ENCODE peak calls at places on chromosomes 12 and 14, in ten cellular contexts. One of them, this sample, is unnamed.

GRCh38 chr14:73744874-73745529 is 30.8 kb upstream of the PNMA1 start:
- DNase-seq in IMR-90: no peak
- DNase-seq in foreskin fibroblast: no peak
- DNase-seq in psoas muscle: peak
- DNase-seq in right atrium auricular region: no peak
- DNase-seq in CD8-positive, alpha-beta T cell: no peak
- DNase-seq in dorsolateral prefrontal cortex: no peak
- DNase-seq in left lung: peak
- DNase-seq in GM12878: no peak
- DNase-seq in lower leg skin: peak
- DNase-seq in this sample: no peak

GRCh38 chr12:127820846-127821245 is 446.1 kb upstream of the TMEM132C start:
- DNase-seq in IMR-90: no peak
- DNase-seq in foreskin fibroblast: no peak
- DNase-seq in psoas muscle: no peak
- DNase-seq in right atrium auricular region: no peak
- DNase-seq in CD8-positive, alpha-beta T cell: no peak
- DNase-seq in dorsolateral prefrontal cortex: no peak
- DNase-seq in left lung: no peak
- DNase-seq in GM12878: no peak
- DNase-seq in lower leg skin: no peak
- DNase-seq in this sample: no peak

GRCh38 chr12:128322341-128322740 is 55.4 kb downstream of the TMEM132C start:
- DNase-seq in IMR-90: no peak
- DNase-seq in foreskin fibroblast: no peak
- DNase-seq in psoas muscle: no peak
- DNase-seq in right atrium auricular region: no peak
- DNase-seq in CD8-positive, alpha-beta T cell: no peak
- DNase-seq in dorsolateral prefrontal cortex: no peak
- DNase-seq in left lung: no peak
- DNase-seq in GM12878: no peak
- DNase-seq in lower leg skin: no peak
- DNase-seq in this sample: no peak

GRCh38 chr12:65536876-65537661 is 258.6 kb downstream of the MSRB3 start:
- DNase-seq in IMR-90: peak
- DNase-seq in foreskin fibroblast: peak
- DNase-seq in psoas muscle: no peak
- DNase-seq in right atrium auricular region: peak
- DNase-seq in CD8-positive, alpha-beta T cell: no peak
- DNase-seq in dorsolateral prefrontal cortex: no peak
- DNase-seq in left lung: peak
- DNase-seq in GM12878: no peak
- DNase-seq in lower leg skin: no peak
- DNase-seq in this sample: no peak

GRCh38 chr14:46820291-46820690 is 168.7 kb upstream of the RPL10L start:
- DNase-seq in IMR-90: no peak
- DNase-seq in foreskin fibroblast: no peak
- DNase-seq in psoas muscle: peak
- DNase-seq in right atrium auricular region: no peak
- DNase-seq in CD8-positive, alpha-beta T cell: no peak
- DNase-seq in dorsolateral prefrontal cortex: no peak
- DNase-seq in left lung: no peak
- DNase-seq in GM12878: no peak
- DNase-seq in lower leg skin: no peak
- DNase-seq in this sample: no peak

GRCh38 chr12:14395059-14395778 is 29.7 kb downstream of the ATF7IP start:
- DNase-seq in IMR-90: no peak
- DNase-seq in foreskin fibroblast: no peak
- DNase-seq in psoas muscle: no peak
- DNase-seq in right atrium auricular region: no peak
- DNase-seq in CD8-positive, alpha-beta T cell: no peak
- DNase-seq in dorsolateral prefrontal cortex: no peak
- DNase-seq in left lung: no peak
- DNase-seq in GM12878: no peak
- DNase-seq in lower leg skin: no peak
- DNase-seq in this sample: no peak

GRCh38 chr14:29262979-29263378 is 496.4 kb downstream of the FOXG1 start:
- DNase-seq in IMR-90: peak
- DNase-seq in foreskin fibroblast: peak
- DNase-seq in psoas muscle: no peak
- DNase-seq in right atrium auricular region: no peak
- DNase-seq in CD8-positive, alpha-beta T cell: no peak
- DNase-seq in dorsolateral prefrontal cortex: no peak
- DNase-seq in left lung: no peak
- DNase-seq in GM12878: no peak
- DNase-seq in lower leg skin: no peak
- DNase-seq in this sample: no peak

GRCh38 chr14:99260652-99261551 is 11.1 kb downstream of the BCL11B start:
- DNase-seq in IMR-90: no peak
- DNase-seq in foreskin fibroblast: no peak
- DNase-seq in psoas muscle: no peak
- DNase-seq in right atrium auricular region: no peak
- DNase-seq in CD8-positive, alpha-beta T cell: peak
- DNase-seq in dorsolateral prefrontal cortex: no peak
- DNase-seq in left lung: no peak
- DNase-seq in GM12878: no peak
- DNase-seq in lower leg skin: peak
- DNase-seq in this sample: no peak

GRCh38 chr14:45377201-45377600 is 124.2 kb upstream of the MIS18BP1 start:
- DNase-seq in IMR-90: no peak
- DNase-seq in foreskin fibroblast: no peak
- DNase-seq in psoas muscle: no peak
- DNase-seq in right atrium auricular region: no peak
- DNase-seq in CD8-positive, alpha-beta T cell: no peak
- DNase-seq in dorsolateral prefrontal cortex: no peak
- DNase-seq in left lung: no peak
- DNase-seq in GM12878: no peak
- DNase-seq in lower leg skin: no peak
- DNase-seq in this sample: no peak

GRCh38 chr12:70246580-70246979 is 3.3 kb downstream of the CNOT2 start:
- DNase-seq in IMR-90: peak
- DNase-seq in foreskin fibroblast: peak
- DNase-seq in psoas muscle: no peak
- DNase-seq in right atrium auricular region: no peak
- DNase-seq in CD8-positive, alpha-beta T cell: no peak
- DNase-seq in dorsolateral prefrontal cortex: no peak
- DNase-seq in left lung: no peak
- DNase-seq in GM12878: no peak
- DNase-seq in lower leg skin: no peak
- DNase-seq in this sample: no peak

GRCh38 chr14:71651228-71651627 is 281.0 kb upstream of the RGS6 start:
- DNase-seq in IMR-90: peak
- DNase-seq in foreskin fibroblast: peak
- DNase-seq in psoas muscle: no peak
- DNase-seq in right atrium auricular region: no peak
- DNase-seq in CD8-positive, alpha-beta T cell: no peak
- DNase-seq in dorsolateral prefrontal cortex: no peak
- DNase-seq in left lung: no peak
- DNase-seq in GM12878: no peak
- DNase-seq in lower leg skin: no peak
- DNase-seq in this sample: no peak

GRCh38 chr12:42588308-42588836 is 1.2 kb downstream of the PRICKLE1 start:
- DNase-seq in IMR-90: peak
- DNase-seq in foreskin fibroblast: peak
- DNase-seq in psoas muscle: no peak
- DNase-seq in right atrium auricular region: no peak
- DNase-seq in CD8-positive, alpha-beta T cell: no peak
- DNase-seq in dorsolateral prefrontal cortex: no peak
- DNase-seq in left lung: no peak
- DNase-seq in GM12878: no peak
- DNase-seq in lower leg skin: no peak
- DNase-seq in this sample: no peak

GRCh38 chr14:68659021-68659931 is 133.6 kb downstream of the ZFP36L1 start:
- DNase-seq in IMR-90: peak
- DNase-seq in foreskin fibroblast: peak
- DNase-seq in psoas muscle: no peak
- DNase-seq in right atrium auricular region: peak
- DNase-seq in CD8-positive, alpha-beta T cell: no peak
- DNase-seq in dorsolateral prefrontal cortex: no peak
- DNase-seq in left lung: no peak
- DNase-seq in GM12878: no peak
- DNase-seq in lower leg skin: peak
- DNase-seq in this sample: no peak

GRCh38 chr12:10184261-10184843 is 5.5 kb downstream of the TMEM52B start:
- DNase-seq in IMR-90: peak
- DNase-seq in foreskin fibroblast: peak
- DNase-seq in psoas muscle: no peak
- DNase-seq in right atrium auricular region: no peak
- DNase-seq in CD8-positive, alpha-beta T cell: no peak
- DNase-seq in dorsolateral prefrontal cortex: no peak
- DNase-seq in left lung: peak
- DNase-seq in GM12878: no peak
- DNase-seq in lower leg skin: no peak
- DNase-seq in this sample: no peak

GRCh38 chr12:120684523-120684932 is 2.4 kb upstream of the MLEC start:
- DNase-seq in IMR-90: peak
- DNase-seq in foreskin fibroblast: peak
- DNase-seq in psoas muscle: no peak
- DNase-seq in right atrium auricular region: no peak
- DNase-seq in CD8-positive, alpha-beta T cell: no peak
- DNase-seq in dorsolateral prefrontal cortex: no peak
- DNase-seq in left lung: no peak
- DNase-seq in GM12878: peak
- DNase-seq in lower leg skin: no peak
- DNase-seq in this sample: peak

GRCh38 chr12:111166779-111167540 is 201.9 kb downstream of the PHETA1 start:
- DNase-seq in IMR-90: no peak
- DNase-seq in foreskin fibroblast: no peak
- DNase-seq in psoas muscle: no peak
- DNase-seq in right atrium auricular region: no peak
- DNase-seq in CD8-positive, alpha-beta T cell: no peak
- DNase-seq in dorsolateral prefrontal cortex: peak
- DNase-seq in left lung: no peak
- DNase-seq in GM12878: no peak
- DNase-seq in lower leg skin: no peak
- DNase-seq in this sample: no peak

DNA sequence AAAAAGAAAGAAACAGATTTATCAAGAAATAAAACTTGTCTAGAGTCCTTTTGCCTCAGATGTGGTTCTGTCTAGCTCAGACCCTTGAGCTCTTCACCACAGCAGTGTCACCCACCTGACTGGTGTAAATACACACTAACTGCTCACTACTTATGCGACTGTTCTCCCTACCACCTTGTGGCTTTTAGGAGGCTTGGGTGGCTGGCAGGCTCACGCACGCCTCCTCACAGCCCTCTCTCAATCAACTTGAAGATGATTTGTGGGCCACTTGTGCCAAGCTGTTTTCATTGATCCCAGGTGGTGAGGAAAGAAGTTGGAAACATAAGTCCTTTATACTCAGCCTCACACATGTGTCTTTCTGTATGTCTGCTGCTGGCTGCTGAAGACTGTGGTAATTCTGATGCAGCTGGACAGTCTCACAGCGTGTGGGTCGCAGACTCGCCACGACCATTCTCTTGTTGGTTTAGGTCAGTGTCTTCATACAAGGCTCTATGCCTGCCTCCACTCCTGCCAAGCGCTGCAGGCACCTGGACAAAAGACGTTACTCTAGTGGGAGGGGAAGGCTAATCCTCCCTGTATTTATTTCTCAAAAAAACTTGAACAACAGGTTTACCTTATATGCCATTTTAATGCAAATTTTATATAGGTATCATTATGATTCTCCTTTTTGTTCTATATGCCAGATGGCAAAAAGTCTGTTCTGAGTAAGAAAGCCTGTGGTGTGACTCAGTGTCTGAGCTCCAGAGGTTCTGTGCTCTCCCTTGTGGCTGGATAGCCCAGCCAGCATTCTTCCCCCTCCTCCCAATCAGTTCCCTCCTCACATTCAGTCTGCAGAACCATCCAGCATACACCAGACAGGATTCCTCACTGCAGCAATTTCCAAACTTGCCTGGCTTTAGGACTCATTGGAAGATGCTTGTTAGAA is 115.5 kb downstream of the DIP2B start:
- DNase-seq in IMR-90: peak
- DNase-seq in foreskin fibroblast: peak
- DNase-seq in psoas muscle: no peak
- DNase-seq in right atrium auricular region: no peak
- DNase-seq in CD8-positive, alpha-beta T cell: no peak
- DNase-seq in dorsolateral prefrontal cortex: peak
- DNase-seq in left lung: no peak
- DNase-seq in GM12878: no peak
- DNase-seq in lower leg skin: no peak
- DNase-seq in this sample: no peak
- TF ChIP-seq CTCF in IMR-90: peak
- TF ChIP-seq CTCF in foreskin fibroblast: no peak
- TF ChIP-seq CTCF in psoas muscle: no peak
- TF ChIP-seq CTCF in right atrium auricular region: no peak
- TF ChIP-seq CTCF in CD8-positive, alpha-beta T cell: no peak
- TF ChIP-seq CTCF in dorsolateral prefrontal cortex: no peak
- TF ChIP-seq CTCF in left lung: no peak
- TF ChIP-seq CTCF in GM12878: no peak
- TF ChIP-seq CTCF in lower leg skin: no peak
- TF ChIP-seq CTCF in this sample: no peak

DNA sequence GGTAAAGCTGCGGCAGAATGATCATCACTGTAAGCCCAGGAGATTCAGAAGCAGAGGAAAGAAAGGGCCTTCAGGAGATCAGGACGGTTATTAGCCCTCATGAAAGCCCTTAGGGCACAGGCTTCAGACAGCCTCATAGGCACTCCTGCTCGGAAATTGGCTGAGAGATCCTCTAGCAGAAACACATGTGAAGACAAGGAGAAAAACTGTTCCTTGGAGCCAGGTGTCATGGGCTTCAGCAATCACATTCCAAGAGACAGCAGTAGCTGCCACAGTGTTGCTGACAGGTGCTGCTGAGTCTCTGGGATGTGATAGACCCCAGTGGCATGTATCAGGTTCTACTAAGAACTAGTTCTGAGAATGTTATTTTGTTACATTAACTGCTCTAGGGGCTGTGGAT is 88.8 kb upstream of the DYRK2 start:
- DNase-seq in IMR-90: no peak
- DNase-seq in foreskin fibroblast: no peak
- DNase-seq in psoas muscle: no peak
- DNase-seq in right atrium auricular region: no peak
- DNase-seq in CD8-positive, alpha-beta T cell: no peak
- DNase-seq in dorsolateral prefrontal cortex: no peak
- DNase-seq in left lung: no peak
- DNase-seq in GM12878: no peak
- DNase-seq in lower leg skin: no peak
- DNase-seq in this sample: no peak
- H3K4me3 ChIP-seq in IMR-90: no peak
- H3K4me3 ChIP-seq in foreskin fibroblast: no peak
- H3K4me3 ChIP-seq in psoas muscle: no peak
- H3K4me3 ChIP-seq in right atrium auricular region: no peak
- H3K4me3 ChIP-seq in CD8-positive, alpha-beta T cell: no peak
- H3K4me3 ChIP-seq in dorsolateral prefrontal cortex: no peak
- H3K4me3 ChIP-seq in left lung: no peak
- H3K4me3 ChIP-seq in GM12878: no peak
- H3K4me3 ChIP-seq in lower leg skin: no peak
- H3K4me3 ChIP-seq in this sample: no peak

GRCh38 chr12:129665414-129665813 is 238.4 kb downstream of the TMEM132D start:
- DNase-seq in IMR-90: no peak
- DNase-seq in foreskin fibroblast: no peak
- DNase-seq in psoas muscle: no peak
- DNase-seq in right atrium auricular region: no peak
- DNase-seq in CD8-positive, alpha-beta T cell: no peak
- DNase-seq in dorsolateral prefrontal cortex: no peak
- DNase-seq in left lung: no peak
- DNase-seq in GM12878: no peak
- DNase-seq in lower leg skin: no peak
- DNase-seq in this sample: no peak
- TF ChIP-seq CTCF in IMR-90: no peak
- TF ChIP-seq CTCF in foreskin fibroblast: no peak
- TF ChIP-seq CTCF in psoas muscle: no peak
- TF ChIP-seq CTCF in right atrium auricular region: no peak
- TF ChIP-seq CTCF in CD8-positive, alpha-beta T cell: no peak
- TF ChIP-seq CTCF in dorsolateral prefrontal cortex: no peak
- TF ChIP-seq CTCF in left lung: no peak
- TF ChIP-seq CTCF in GM12878: no peak
- TF ChIP-seq CTCF in lower leg skin: no peak
- TF ChIP-seq CTCF in this sample: no peak

GRCh38 chr12:30927210-30927576 is 645 bp downstream of the TSPAN11 start:
- DNase-seq in IMR-90: no peak
- DNase-seq in foreskin fibroblast: no peak
- DNase-seq in psoas muscle: no peak
- DNase-seq in right atrium auricular region: no peak
- DNase-seq in CD8-positive, alpha-beta T cell: no peak
- DNase-seq in dorsolateral prefrontal cortex: no peak
- DNase-seq in left lung: no peak
- DNase-seq in GM12878: no peak
- DNase-seq in lower leg skin: peak
- DNase-seq in this sample: no peak
- H3K4me3 ChIP-seq in IMR-90: no peak
- H3K4me3 ChIP-seq in foreskin fibroblast: no peak
- H3K4me3 ChIP-seq in psoas muscle: no peak
- H3K4me3 ChIP-seq in right atrium auricular region: no peak
- H3K4me3 ChIP-seq in CD8-positive, alpha-beta T cell: no peak
- H3K4me3 ChIP-seq in dorsolateral prefrontal cortex: no peak
- H3K4me3 ChIP-seq in left lung: no peak
- H3K4me3 ChIP-seq in GM12878: no peak
- H3K4me3 ChIP-seq in lower leg skin: no peak
- H3K4me3 ChIP-seq in this sample: no peak

This sample was measured in GM12864.